ENCODE peak calls at places on chromosomes 7 and 10, in eight cellular contexts. V, L, X, B, Q, F, M and R are unnamed samples. For H3K27me3 and H3K4me1, the result is how much of the 10 kb centered on the place peaks cover.

GRCh38 chr7:18820981-18821380 is 296.5 kb downstream of the TWIST1 start:
- DNase-seq in M (no peak), Q (no peak), L (no peak), X (no peak), V (no peak), B (no peak), F (no peak), R (no peak)

GRCh38 chr7:155813791-155814568 is 1.7 kb upstream of the SHH start:
- DNase-seq in Q (no peak), F (no peak), V (no peak), L (no peak), B (no peak), X (no peak), M (no peak), R (no peak)

GRCh38 chr10:33332183-33333031 is 2.1 kb downstream of the NRP1 start:
- DNase-seq in X (peak), F (no peak), Q (no peak), L (no peak), M (no peak), V (no peak), B (no peak), R (no peak)

GRCh38 chr7:12431886-12432285 is 28.2 kb upstream of the VWDE start:
- DNase-seq in X (no peak), L (no peak), M (no peak), B (no peak), F (no peak), Q (no peak), V (no peak), R (no peak)

GRCh38 chr10:44723654-44724053 is 187.5 kb upstream of the TMEM72 start:
- DNase-seq in L (no peak), F (peak), X (peak), Q (no peak), M (no peak), V (no peak), B (no peak), R (no peak)

GRCh38 chr10:132058111-132058745 is 7.5 kb upstream of the JAKMIP3 start:
- DNase-seq in F (no peak), Q (no peak), M (no peak), X (no peak), L (no peak), V (no peak), B (no peak), R (no peak)

GRCh38 chr10:131250454-131251145 is 60.9 kb downstream of the TCERG1L start:
- DNase-seq in V (no peak), F (no peak), L (no peak), M (no peak), Q (no peak), B (no peak), X (no peak), R (no peak)

GRCh38 chr7:1595636-1596035 is 25.8 kb upstream of the PSMG3 start:
- DNase-seq in X (no peak), M (no peak), L (no peak), B (no peak), V (no peak), F (no peak), Q (no peak), R (no peak)

GRCh38 chr7:8511810-8512209 is 78.4 kb downstream of the NXPH1 start:
- DNase-seq in V (no peak), X (no peak), B (no peak), M (no peak), L (no peak), Q (no peak), F (no peak), R (no peak)

GRCh38 chr7:109694122-109694521 is 1124.4 kb downstream of the DNAJB9 start:
- DNase-seq in X (no peak), V (no peak), F (no peak), M (no peak), Q (no peak), B (no peak), L (no peak), R (no peak)

GRCh38 chr7:5677538-5678294 is 103.7 kb downstream of the RNF216 start:
- DNase-seq in B (peak), X (peak), F (peak), V (peak), Q (peak), M (peak), L (no peak), R (peak)

GRCh38 chr7:119720541-119720940 is 552.4 kb upstream of the KCND2 start:
- DNase-seq in X (peak), F (no peak), M (no peak), V (no peak), Q (no peak), L (no peak), B (no peak), R (no peak)

DNA sequence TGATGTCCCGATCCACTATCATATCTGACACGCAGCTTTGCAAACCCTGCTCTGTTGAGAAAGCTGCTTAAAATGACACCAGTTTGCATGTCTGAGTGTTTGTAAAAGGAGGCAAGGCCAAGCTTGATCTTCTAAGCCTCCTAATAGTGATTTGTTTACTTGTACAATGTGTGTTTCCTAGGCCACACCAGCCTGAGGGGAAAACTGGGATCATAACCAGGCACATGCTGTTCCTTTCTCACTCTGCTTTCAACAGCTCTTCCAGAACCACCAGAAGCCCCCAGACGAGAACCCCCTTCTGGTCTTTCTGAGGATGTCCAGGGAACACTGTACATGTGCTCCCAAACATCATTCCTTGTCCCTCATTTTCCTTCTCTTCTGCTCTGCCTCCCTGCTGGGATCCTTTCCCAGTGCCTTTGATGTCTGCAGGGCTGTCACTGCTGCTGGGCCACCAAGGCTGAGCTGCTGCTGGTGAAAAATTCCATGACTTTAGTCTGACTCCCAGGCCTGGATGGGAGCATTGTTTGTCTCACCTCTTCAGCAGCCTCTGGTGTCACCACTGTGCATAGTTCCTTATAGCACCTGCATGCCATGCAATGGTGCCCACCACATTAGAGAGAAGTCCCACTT is 4.0 kb upstream of the LGI1 start:
- DNase-seq in V (no peak), M (no peak), Q (no peak), F (no peak), L (no peak), X (no peak), B (no peak), R (no peak)
- H3K27me3 ChIP-seq in V (under half), M (under half), Q (under half), F (half or more), L (under half), X (under half), B (under half), R (under half)

GRCh38 chr7:158989006-158989405 is 132.6 kb downstream of the DYNC2I1 start:
- DNase-seq in Q (no peak), X (no peak), L (no peak), B (no peak), F (no peak), M (no peak), V (no peak), R (no peak)
- H3K4me3 ChIP-seq in Q (peak), X (no peak), L (no peak), B (no peak), F (no peak), M (no peak), V (no peak), R (no peak)

DNA sequence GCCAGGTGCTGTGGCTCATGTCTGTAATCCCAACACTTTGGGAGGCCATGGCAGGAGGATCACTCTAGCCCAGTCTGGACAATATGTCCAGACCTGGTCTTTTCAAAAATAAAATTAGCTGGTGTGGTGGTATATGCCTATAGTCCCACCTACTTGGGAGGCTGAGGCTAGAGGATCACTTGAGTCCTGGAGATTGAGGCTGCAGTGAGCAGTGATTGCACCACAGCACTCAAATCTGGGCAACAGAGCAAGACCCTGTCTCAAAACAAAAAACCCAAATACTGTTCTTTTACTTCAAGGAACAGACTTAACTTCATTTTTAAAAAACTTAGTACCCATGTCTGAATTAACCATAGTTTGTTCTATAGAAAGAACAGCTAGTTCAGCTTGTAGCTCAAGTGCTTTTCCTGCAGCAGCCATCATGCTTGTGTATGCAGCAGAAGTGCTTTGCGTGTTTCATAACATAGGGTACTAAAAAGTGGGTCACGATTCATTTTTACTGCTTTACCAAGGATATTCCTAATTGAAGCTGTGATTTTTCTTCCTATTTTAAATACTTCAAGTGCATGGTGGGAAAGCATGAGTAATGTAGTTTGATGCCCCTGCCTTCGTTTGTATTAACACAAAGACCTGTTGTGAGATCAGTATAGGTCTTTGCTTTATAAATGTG is 5.9 kb downstream of the EIF4H start:
- DNase-seq in F (no peak), M (no peak), B (no peak), X (no peak), V (no peak), L (no peak), Q (no peak), R (no peak)
- H3K4me1 ChIP-seq in F (half or more), M (half or more), B (under half), X (under half), V (under half), L (half or more), Q (under half), R (under half)

GRCh38 chr10:97001183-97001991 is 169.3 kb downstream of the LCOR start:
- DNase-seq in L (no peak), X (no peak), M (no peak), F (no peak), B (no peak), Q (no peak), V (no peak), R (no peak)

GRCh38 chr10:97000487-97001182 is 168.5 kb downstream of the LCOR start:
- DNase-seq in Q (no peak), F (no peak), V (no peak), M (no peak), X (no peak), L (no peak), B (no peak), R (no peak)

GRCh38 chr10:96998329-96998888 is 166.3 kb downstream of the LCOR start:
- DNase-seq in F (no peak), B (no peak), Q (no peak), X (peak), V (peak), M (no peak), L (no peak), R (no peak)

GRCh38 chr10:96999337-96999736 is 167.2 kb downstream of the LCOR start:
- DNase-seq in X (no peak), F (no peak), B (no peak), V (no peak), Q (no peak), M (no peak), L (no peak), R (no peak)

DNA sequence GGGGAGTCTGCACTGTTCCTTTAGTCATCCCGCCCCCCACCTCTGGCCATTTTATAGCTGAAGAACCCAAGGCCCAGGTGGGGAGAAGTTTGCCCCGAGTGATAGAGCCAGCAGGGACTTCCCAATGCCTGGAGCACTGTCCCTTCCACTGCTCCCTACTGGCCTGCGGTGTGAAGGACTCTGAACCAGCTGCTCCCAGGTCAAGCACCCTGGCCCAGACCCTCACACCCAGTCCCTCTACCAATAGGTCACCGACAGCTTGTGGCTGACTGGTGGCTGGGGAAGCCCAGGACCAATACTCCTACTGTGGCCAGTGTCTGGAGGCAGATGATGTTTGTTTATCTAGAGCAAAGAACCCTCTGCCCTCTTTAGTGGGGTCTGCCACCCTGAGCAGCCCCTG is 167.9 kb downstream of the LCOR start:
- DNase-seq in X (no peak), F (no peak), V (no peak), B (no peak), Q (no peak), M (no peak), L (no peak), R (no peak)
- H3K27me3 ChIP-seq in X (under half), F (under half), V (under half), B (under half), Q (under half), M (under half), L (under half), R (under half)

DNA sequence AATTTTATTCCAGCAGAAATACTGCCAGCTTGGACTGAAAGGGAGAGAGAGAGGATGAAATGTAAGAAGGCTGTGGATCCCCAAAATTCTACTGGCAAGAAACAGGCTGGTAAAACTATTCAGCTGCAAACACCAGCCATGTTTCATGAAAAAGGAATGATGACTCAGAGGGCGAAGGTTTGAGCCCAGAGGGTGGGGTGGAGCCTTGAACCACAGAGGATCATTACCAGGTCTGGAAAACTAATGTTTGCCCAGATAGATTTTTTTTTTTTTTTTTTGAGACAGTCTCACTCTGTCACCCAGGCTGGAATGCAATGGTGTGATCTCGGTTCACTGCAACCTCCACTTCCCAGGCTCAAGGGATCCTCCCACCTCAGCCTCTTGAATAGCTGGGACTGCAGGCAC is 41.7 kb upstream of the NRF1 start:
- DNase-seq in Q (no peak), M (no peak), B (no peak), V (no peak), F (no peak), X (peak), L (no peak), R (no peak)
- H3K4me3 ChIP-seq in Q (no peak), M (no peak), B (no peak), V (no peak), F (no peak), X (no peak), L (no peak), R (no peak)